ENCODE peak calls at places on chromosomes 2 and 18, in five cellular contexts. D is thoracic aorta, E is testis, O is astrocyte, Z is GM23338. I is an unnamed sample.

GRCh38 chr18:63306249-63306648 is 13.3 kb downstream of the BCL2 start:
- DNase-seq in D (no peak), E (peak; percentile 62), O (no peak), Z (no peak), I (no peak)

GRCh38 chr2:25740810-25741381 is 67.5 kb upstream of the DTNB start:
- DNase-seq in D (no peak), E (no peak), O (peak; percentile 10), Z (peak; percentile 63), I (no peak)

GRCh38 chr2:10124538-10125045 is 2.1 kb downstream of the RRM2 start:
- DNase-seq in D (no peak), E (peak; percentile 62), O (peak; percentile 73), Z (peak; percentile 78), I (peak; percentile 33)

GRCh38 chr2:30932850-30933249 is 125.6 kb upstream of the CAPN13 start:
- DNase-seq in D (no peak), E (no peak), O (no peak), Z (no peak), I (no peak)

GRCh38 chr2:204570449-204570848 is 25.2 kb downstream of the PARD3B start:
- DNase-seq in D (no peak), E (no peak), O (no peak), Z (no peak), I (no peak)

GRCh38 chr2:25042321-25043240 is 705 bp downstream of the EFR3B start:
- DNase-seq in D (no peak), E (peak; percentile 27), O (peak; percentile 21), Z (peak; percentile 53), I (peak; percentile 69)

GRCh38 chr2:237591021-237591370 is 462 bp upstream of the RAB17 start:
- DNase-seq in D (no peak), E (no peak), O (no peak), Z (peak; percentile 71), I (no peak)

GRCh38 chr2:54535599-54536195 is 79.6 kb downstream of the SPTBN1 start:
- DNase-seq in D (no peak), E (no peak), O (no peak), Z (no peak), I (peak; percentile 54)

GRCh38 chr2:159157361-159158045 is 129.0 kb downstream of the WDSUB1 start:
- DNase-seq in D (no peak), E (no peak), O (no peak), Z (no peak), I (no peak)

GRCh38 chr2:201404699-201405275 is 46.5 kb downstream of the TRAK2 start:
- DNase-seq in D (no peak), E (no peak), O (no peak), Z (peak; percentile 8), I (no peak)

GRCh38 chr2:201403904-201404303 is 46.8 kb upstream of the FLACC1 start:
- DNase-seq in D (no peak), E (no peak), O (peak; percentile 84), Z (no peak), I (no peak)

GRCh38 chr2:201407265-201407664 is 44.0 kb downstream of the TRAK2 start:
- DNase-seq in D (no peak), E (no peak), O (no peak), Z (no peak), I (no peak)

GRCh38 chr2:201408931-201409330 is 42.3 kb downstream of the TRAK2 start:
- DNase-seq in D (no peak), E (no peak), O (no peak), Z (no peak), I (no peak)

GRCh38 chr2:201406077-201406662 is 45.1 kb downstream of the TRAK2 start:
- DNase-seq in D (no peak), E (no peak), O (peak; percentile 71), Z (no peak), I (no peak)
- H3K4me3 ChIP-seq in D (peak overlapping the region; percentile 15), E (no peak overlapping the region), O (no peak overlapping the region), Z (no peak overlapping the region), I (no peak overlapping the region)

GRCh38 chr2:16931441-16931840 is 265.8 kb upstream of the CYRIA start:
- DNase-seq in D (no peak), E (no peak), O (no peak), Z (no peak), I (no peak)
- TF ChIP-seq CTCF in D (no peak), E (no peak), O (no peak), Z (no peak), I (no peak)

GRCh38 chr2:11777886-11778415 is 31.5 kb downstream of the LPIN1 start:
- DNase-seq in D (no peak), E (no peak), O (no peak), Z (no peak), I (no peak)
- H3K36me3 ChIP-seq in D (peaks cover 40% of the 10 kb centered on the region), E (no peaks in the 10 kb centered on the region), O (peaks cover 31% of the 10 kb centered on the region), Z (peaks cover 3% of the 10 kb centered on the region), I (peaks cover 60% of the 10 kb centered on the region)

GRCh38 chr2:105802587-105802986 is 57.9 kb downstream of the NCK2 start:
- DNase-seq in D (no peak), E (no peak), O (no peak), Z (no peak), I (no peak)
- H3K4me3 ChIP-seq in D (no peak overlapping the region), E (no peak overlapping the region), O (no peak overlapping the region), Z (no peak overlapping the region), I (no peak overlapping the region)

DNA sequence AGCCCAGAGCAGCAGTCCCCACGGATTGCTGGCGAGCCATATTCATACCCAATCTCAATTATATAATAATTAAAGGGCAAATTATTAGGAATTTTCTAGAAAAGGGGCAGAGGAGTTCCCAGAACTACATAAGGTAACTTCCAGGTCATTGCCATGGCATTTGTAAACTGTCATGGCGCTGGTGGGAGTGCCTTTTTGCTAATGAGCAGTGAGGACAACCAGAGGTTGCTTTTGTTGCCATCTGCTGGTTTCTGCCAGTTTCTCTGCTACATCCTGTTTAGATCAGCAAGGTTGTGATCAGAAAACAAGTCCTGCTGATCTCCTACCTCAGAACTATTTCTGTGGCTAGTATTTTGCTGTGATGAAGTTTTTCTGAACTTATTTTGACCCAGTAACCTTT is 159.8 kb upstream of the PIEZO2 start:
- DNase-seq in D (no peak), E (peak; percentile 66), O (no peak), Z (peak; percentile 32), I (no peak)
- TF ChIP-seq CTCF in D (no peak), E (no peak), O (peak; percentile 9), Z (no peak), I (no peak)

GRCh38 chr2:36523153-36523552 is 74.8 kb downstream of the FEZ2 start:
- DNase-seq in D (no peak), E (no peak), O (no peak), Z (no peak), I (no peak)
- H3K36me3 ChIP-seq in D (peaks cover 33% of the 10 kb centered on the region), E (no peaks in the 10 kb centered on the region), O (peaks cover 68% of the 10 kb centered on the region), Z (peaks cover 33% of the 10 kb centered on the region), I (peaks cover 59% of the 10 kb centered on the region)

DNA sequence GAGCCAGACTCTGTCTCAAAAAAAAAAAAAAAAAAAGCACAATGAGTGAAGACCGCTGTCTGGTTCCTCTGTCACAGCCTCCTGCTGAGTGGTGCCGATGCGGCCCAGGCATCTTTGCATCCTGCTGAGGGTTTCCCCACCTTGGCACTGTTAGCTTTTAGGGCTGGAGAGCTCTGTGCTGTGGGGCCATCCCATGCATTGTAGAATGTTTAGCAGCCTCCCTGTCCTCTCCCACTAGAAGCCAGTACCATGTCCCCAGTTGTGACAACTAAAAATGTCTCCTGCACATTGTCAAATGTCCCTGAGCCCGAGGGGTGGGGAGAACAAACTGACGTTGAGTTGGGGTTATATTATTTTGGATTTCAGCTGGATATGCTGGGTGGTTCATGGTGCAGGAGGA is 7.9 kb upstream of the COLEC11 start:
- DNase-seq in D (no peak), E (no peak), O (no peak), Z (no peak), I (no peak)
- H3K4me3 ChIP-seq in D (no peak overlapping the region), E (no peak overlapping the region), O (no peak overlapping the region), Z (no peak overlapping the region), I (no peak overlapping the region)